ENCODE peak calls at places on chromosome 14, in nine cellular contexts. J is HL-60, R is sigmoid colon, D is astrocyte of the spinal cord, O is uterus, K is psoas muscle, H is upper lobe of right lung, M is neural progenitor cell, Q is tibial artery. G is an unnamed sample.

GRCh38 chr14:105495990-105496830 is 5.2 kb downstream of the TEDC1 start:
- DNase-seq in Q (no peak), O (no peak), H (peak), J (no peak), M (no peak), D (no peak), R (no peak), K (no peak), G (no peak)

GRCh38 chr14:62745496-62745895 is 299.8 kb downstream of the KCNH5 start:
- DNase-seq in Q (no peak), J (no peak), R (no peak), M (no peak), D (no peak), O (no peak), K (no peak), H (no peak), G (peak)

GRCh38 chr14:104876251-104876699 is 11.2 kb downstream of the CEP170B start:
- DNase-seq in J (no peak), H (peak), M (peak), K (peak), D (no peak), Q (no peak), O (no peak), R (no peak), G (peak)

GRCh38 chr14:100674428-100674827 is 52.3 kb upstream of the DLK1 start:
- DNase-seq in R (no peak), M (peak), O (no peak), H (no peak), Q (no peak), K (no peak), D (no peak), J (no peak), G (no peak)

GRCh38 chr14:54001189-54001878 is 44.7 kb upstream of the BMP4 start:
- DNase-seq in D (no peak), J (no peak), Q (no peak), H (no peak), O (no peak), R (no peak), K (no peak), M (peak), G (peak)

GRCh38 chr14:105161964-105162363 is 6.6 kb downstream of the JAG2 start:
- DNase-seq in H (no peak), Q (no peak), D (no peak), J (no peak), R (no peak), M (no peak), K (no peak), O (no peak), G (no peak)

GRCh38 chr14:90368946-90369721 is 27.7 kb upstream of the CALM1 start:
- DNase-seq in O (no peak), M (no peak), R (no peak), K (no peak), D (no peak), Q (no peak), H (no peak), J (no peak), G (peak)

GRCh38 chr14:56273949-56274348 is 155.7 kb downstream of the PELI2 start:
- DNase-seq in K (no peak), R (no peak), J (no peak), D (no peak), Q (no peak), M (no peak), O (no peak), H (no peak), G (no peak)

GRCh38 chr14:35332517-35333346 is 40.5 kb downstream of the PSMA6 start:
- DNase-seq in D (no peak), Q (no peak), H (peak), K (no peak), J (peak), M (no peak), O (no peak), R (no peak), G (peak)

GRCh38 chr14:28577711-28578131 is 188.9 kb upstream of the FOXG1 start:
- DNase-seq in D (peak), M (no peak), R (no peak), O (no peak), H (no peak), J (no peak), K (no peak), Q (no peak), G (peak)

GRCh38 chr14:101227611-101228594 is 324.4 kb upstream of the RTL1 start:
- DNase-seq in J (no peak), H (no peak), M (no peak), K (no peak), R (no peak), D (no peak), O (no peak), Q (no peak), G (no peak)

GRCh38 chr14:96192049-96192448 is 12.6 kb upstream of the BDKRB2 start:
- DNase-seq in R (no peak), Q (no peak), J (no peak), K (no peak), M (no peak), H (no peak), O (no peak), D (no peak), G (no peak)

GRCh38 chr14:32202468-32202865 is 602 bp downstream of the RNU6-8 start:
- DNase-seq in R (no peak), Q (no peak), D (peak), O (no peak), M (peak), J (no peak), H (no peak), K (no peak), G (peak)

GRCh38 chr14:55136868-55137785 is 8.1 kb downstream of the LGALS3 start:
- DNase-seq in H (no peak), J (no peak), K (peak), D (peak), O (peak), M (no peak), Q (peak), R (peak), G (no peak)

GRCh38 chr14:101442451-101442850 is 118.8 kb upstream of the DIO3 start:
- DNase-seq in R (no peak), J (no peak), Q (no peak), O (no peak), H (no peak), K (no peak), M (no peak), D (no peak), G (no peak)

GRCh38 chr14:35531960-35532747 is 1.8 kb upstream of the INSM2 start:
- DNase-seq in H (no peak), M (no peak), R (no peak), O (no peak), Q (no peak), K (no peak), J (no peak), D (no peak), G (no peak)

GRCh38 chr14:39175445-39176262 is 600 bp downstream of the PNN start:
- DNase-seq in R (no peak), D (no peak), K (no peak), O (no peak), M (peak), Q (no peak), J (peak), H (peak), G (peak)

GRCh38 chr14:104082807-104083206 is 2.7 kb upstream of the ASPG start:
- DNase-seq in J (no peak), M (no peak), Q (no peak), D (no peak), K (peak), R (no peak), O (peak), H (peak), G (no peak)

GRCh38 chr14:88879016-88879415 is 54.6 kb downstream of the TTC8 start:
- DNase-seq in J (peak), M (no peak), H (no peak), Q (no peak), K (no peak), R (no peak), D (peak), O (no peak), G (peak)

GRCh38 chr14:77123381-77124344 is 17.9 kb downstream of the ZDHHC22 start:
- DNase-seq in R (no peak), J (no peak), M (no peak), D (no peak), Q (no peak), K (no peak), O (no peak), H (peak), G (peak)

GRCh38 chr14:25122188-25122587 is 72.2 kb upstream of the STXBP6 start:
- DNase-seq in K (no peak), R (no peak), Q (no peak), H (no peak), O (no peak), J (no peak), M (no peak), D (no peak), G (no peak)

GRCh38 chr14:101501858-101502615 is 59.3 kb upstream of the DIO3 start:
- DNase-seq in K (no peak), H (peak), D (no peak), J (no peak), O (peak), Q (peak), R (peak), M (no peak), G (no peak)

GRCh38 chr14:68683326-68683725 is 109.5 kb downstream of the ZFP36L1 start:
- DNase-seq in R (peak), H (peak), M (no peak), J (no peak), Q (peak), K (no peak), D (peak), O (no peak), G (no peak)

GRCh38 chr14:69002069-69002468 is 23.0 kb upstream of the ACTN1 start:
- DNase-seq in M (peak), Q (no peak), O (peak), R (no peak), D (no peak), K (no peak), J (no peak), H (no peak), G (no peak)

GRCh38 chr14:67881225-67881624 is 61.6 kb downstream of the RAD51B start:
- DNase-seq in R (no peak), M (no peak), H (no peak), D (no peak), K (no peak), J (no peak), Q (no peak), O (no peak), G (no peak)

GRCh38 chr14:75280448-75280830 is 1.8 kb downstream of the FOS start:
- DNase-seq in J (no peak), K (no peak), O (no peak), Q (no peak), D (no peak), M (no peak), H (peak), R (peak), G (no peak)

GRCh38 chr14:72075649-72076334 is 143.6 kb downstream of the RGS6 start:
- DNase-seq in R (no peak), H (no peak), O (no peak), K (no peak), D (no peak), M (peak), Q (no peak), J (no peak), G (no peak)

GRCh38 chr14:65333926-65334687 is 78.4 kb upstream of the FUT8 start:
- DNase-seq in O (peak), R (peak), J (no peak), D (peak), K (peak), H (no peak), M (no peak), Q (no peak), G (no peak)

GRCh38 chr14:91835920-91836843 is 31.2 kb downstream of the TC2N start:
- DNase-seq in Q (peak), K (peak), H (peak), J (no peak), D (no peak), O (peak), M (peak), R (peak), G (peak)

GRCh38 chr14:22991852-22992251 is 9.5 kb upstream of the AJUBA start:
- DNase-seq in R (no peak), D (no peak), H (no peak), O (no peak), J (no peak), K (no peak), Q (no peak), M (no peak), G (no peak)

GRCh38 chr14:22996823-22997301 is 13.1 kb downstream of the C14orf93 start:
- DNase-seq in K (no peak), Q (no peak), M (no peak), J (no peak), R (no peak), D (no peak), O (peak), H (no peak), G (no peak)

GRCh38 chr14:22995889-22996611 is 13.7 kb upstream of the AJUBA start:
- DNase-seq in O (no peak), J (no peak), K (no peak), Q (no peak), M (no peak), D (no peak), R (no peak), H (no peak), G (no peak)

GRCh38 chr14:22993517-22993916 is 11.2 kb upstream of the AJUBA start:
- DNase-seq in H (no peak), Q (no peak), M (no peak), O (no peak), R (no peak), D (no peak), J (no peak), K (no peak), G (no peak)

DNA sequence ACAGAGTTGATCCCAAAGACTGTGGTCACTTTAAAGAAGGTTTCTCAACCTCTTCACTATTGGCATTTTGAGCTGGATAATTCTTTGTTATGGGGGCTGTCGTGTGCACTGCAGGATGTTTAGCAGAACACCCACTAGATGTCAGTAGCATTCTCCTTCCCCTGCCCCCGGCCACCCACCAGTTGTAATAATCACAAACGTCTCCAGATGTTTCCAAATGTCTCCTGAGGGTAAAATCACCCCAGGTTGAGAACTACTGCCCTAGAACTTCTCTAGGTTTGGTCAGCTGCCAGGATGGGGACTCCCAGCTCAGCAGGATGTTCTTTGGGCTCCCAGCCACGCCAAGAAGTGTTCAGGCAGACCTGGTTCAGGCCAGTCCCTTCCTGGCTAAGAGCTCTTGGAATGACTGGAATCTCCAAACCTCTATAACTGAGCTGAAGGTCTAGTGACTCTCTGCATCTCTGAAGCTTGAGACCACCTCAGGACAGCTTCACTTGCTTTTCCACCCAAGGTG is 12.5 kb upstream of the AJUBA start:
- DNase-seq in M (peak), R (peak), Q (no peak), D (peak), J (peak), K (no peak), H (peak), O (peak), G (peak)
- TF ChIP-seq CTCF in M (peak), R (no peak), Q (peak), D (peak), J (peak), K (peak), H (peak), O (peak), G (peak)

GRCh38 chr14:50363734-50364113 is 33.0 kb downstream of the CDKL1 start:
- DNase-seq in Q (no peak), H (no peak), O (no peak), R (no peak), K (no peak), D (no peak), J (peak), M (no peak), G (peak)

GRCh38 chr14:50364792-50365191 is 31.9 kb downstream of the CDKL1 start:
- DNase-seq in H (no peak), J (no peak), M (no peak), Q (no peak), R (no peak), O (no peak), D (no peak), K (no peak), G (peak)

GRCh38 chr14:50360851-50361250 is 35.8 kb downstream of the CDKL1 start:
- DNase-seq in Q (no peak), H (no peak), J (no peak), M (no peak), O (no peak), R (no peak), D (no peak), K (no peak), G (peak)

GRCh38 chr14:50360093-50360492 is 36.6 kb downstream of the CDKL1 start:
- DNase-seq in J (no peak), K (no peak), H (no peak), Q (no peak), R (no peak), O (no peak), D (no peak), M (no peak), G (no peak)

DNA sequence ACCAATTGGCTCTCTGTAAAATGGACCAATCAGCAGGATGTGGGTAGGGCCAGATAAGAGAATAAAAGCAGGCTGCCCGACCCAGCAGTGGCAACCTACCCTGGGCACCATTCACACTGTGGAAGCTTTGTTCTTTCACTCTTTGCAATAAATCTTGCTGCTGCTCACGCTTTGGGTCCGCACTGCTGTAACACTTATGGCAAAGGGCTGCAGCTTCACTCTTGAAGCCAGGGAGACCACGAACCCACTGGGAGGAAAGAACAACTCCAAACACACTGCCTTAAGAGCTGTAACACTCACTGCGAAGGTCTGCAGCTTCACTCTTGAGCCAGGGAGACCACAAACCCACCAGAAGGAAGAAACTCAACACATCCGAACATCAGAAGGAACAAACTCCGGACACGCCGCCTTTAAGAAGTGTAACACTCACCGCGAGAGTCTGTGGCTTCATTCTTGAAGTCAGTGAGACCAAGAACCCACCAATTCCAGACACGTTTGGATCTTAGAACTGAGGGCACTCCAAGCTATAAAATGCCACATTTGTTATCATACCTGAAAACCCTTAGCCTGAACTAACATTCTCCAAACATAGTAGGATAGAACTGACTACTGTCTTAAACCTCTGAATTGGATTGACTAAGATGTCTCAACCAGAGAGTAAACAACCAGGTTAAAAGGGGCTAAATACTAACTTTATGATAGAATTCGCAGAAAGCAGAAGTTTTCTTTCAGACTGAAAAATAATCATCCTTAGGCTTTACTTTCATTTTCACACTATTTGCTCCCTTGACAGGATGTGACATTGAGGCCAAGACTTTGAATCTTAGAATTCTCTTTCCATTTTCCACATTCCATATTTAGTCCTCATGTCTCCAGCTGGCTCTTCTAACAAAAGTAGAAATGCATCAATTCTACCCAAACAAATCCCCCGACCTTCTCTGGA is 33.6 kb downstream of the CDKL1 start:
- DNase-seq in D (no peak), M (no peak), O (no peak), Q (no peak), K (no peak), J (peak), R (no peak), H (no peak), G (no peak)
- H3K4me3 ChIP-seq in D (no peak), M (no peak), O (no peak), Q (peak), K (peak), J (peak), R (peak), H (peak), G (no peak)

GRCh38 chr14:103072595-103073366 is 11.2 kb upstream of the LBHD2 start:
- DNase-seq in M (no peak), R (peak), J (no peak), H (peak), D (no peak), K (no peak), O (no peak), Q (no peak), G (peak)
- TF ChIP-seq CTCF in M (no peak), R (no peak), J (no peak), H (no peak), D (no peak), K (no peak), O (no peak), Q (no peak), G (no peak)

GRCh38 chr14:20680843-20681347 is 3.5 kb upstream of the RNASE4 start:
- DNase-seq in H (no peak), Q (no peak), O (no peak), R (no peak), D (no peak), J (no peak), K (no peak), M (no peak), G (no peak)

GRCh38 chr14:20680363-20680762 is 4.0 kb upstream of the RNASE4 start:
- DNase-seq in H (no peak), J (no peak), R (no peak), O (no peak), Q (no peak), M (no peak), K (no peak), D (no peak), G (no peak)

GRCh38 chr14:20682127-20682434 is 2.3 kb upstream of the RNASE4 start:
- DNase-seq in D (no peak), J (no peak), Q (no peak), K (no peak), M (no peak), R (no peak), H (no peak), O (no peak), G (no peak)

GRCh38 chr14:20681348-20682126 is 2.8 kb upstream of the RNASE4 start:
- DNase-seq in Q (peak), R (peak), D (peak), O (peak), K (peak), J (peak), M (peak), H (peak), G (peak)

DNA sequence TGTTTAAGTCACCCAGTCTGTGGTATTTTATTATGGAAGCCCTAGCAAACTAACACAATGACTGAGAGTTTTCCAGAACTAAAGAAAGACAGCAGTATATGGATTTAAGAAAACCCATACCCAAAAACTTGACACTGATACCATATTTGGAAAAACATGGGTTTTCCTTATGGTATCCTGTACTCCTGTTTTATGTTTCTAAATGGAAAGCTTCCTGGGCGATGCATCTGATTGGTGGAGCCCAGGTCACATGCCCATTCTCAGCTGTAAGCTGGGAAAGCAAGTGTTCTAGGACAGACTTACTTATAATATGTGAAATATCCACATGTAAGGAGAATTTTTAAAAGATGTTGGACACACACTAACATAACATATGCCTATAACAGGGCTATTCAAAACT is 4.5 kb upstream of the RNASE4 start:
- DNase-seq in K (no peak), J (peak), R (no peak), Q (no peak), H (no peak), O (no peak), M (peak), D (peak), G (peak)
- H3K4me3 ChIP-seq in K (peak), J (no peak), R (no peak), Q (no peak), H (no peak), O (no peak), M (peak), D (no peak), G (no peak)

DNA sequence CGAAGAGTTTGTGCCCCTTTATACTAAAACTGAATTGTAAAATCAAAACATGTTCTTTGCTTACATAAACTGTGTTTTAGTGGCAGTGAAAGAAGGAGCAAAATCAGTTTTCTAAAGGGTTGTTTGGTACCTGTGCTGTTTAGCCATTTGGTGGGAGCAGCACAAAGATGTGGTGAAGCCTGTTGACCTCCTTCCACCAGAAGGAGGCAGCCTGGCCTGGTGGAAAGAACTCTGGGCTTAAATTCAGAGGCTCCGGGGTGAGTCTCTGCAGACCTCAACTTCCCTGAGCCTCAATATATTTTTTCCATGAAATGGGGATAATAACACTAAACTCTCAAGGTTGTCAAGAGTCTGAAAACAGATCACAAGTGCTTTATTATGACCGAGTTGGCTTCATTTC is 502.5 kb downstream of the VRK1 start:
- DNase-seq in O (no peak), D (no peak), J (no peak), Q (no peak), K (no peak), H (no peak), M (peak), R (no peak), G (no peak)
- TF ChIP-seq CTCF in O (no peak), D (no peak), J (no peak), Q (no peak), K (no peak), H (peak), M (peak), R (no peak), G (no peak)

GRCh38 chr14:22194669-22195068 is 394.4 kb downstream of the DAD1 start:
- DNase-seq in M (no peak), J (no peak), Q (no peak), D (peak), K (no peak), R (no peak), O (no peak), H (no peak), G (no peak)
- H3K4me3 ChIP-seq in M (no peak), J (no peak), Q (no peak), D (no peak), K (no peak), R (no peak), O (no peak), H (no peak), G (no peak)